ENCODE peak calls at places on chromosomes 7 and 10, in nine cellular contexts. R, M, H, W, S, J, Q, U and N are unnamed samples.

GRCh38 chr7:150919160-150919559 is 59.0 kb downstream of the KCNH2 start:
- DNase-seq in R (no peak), M (no peak), H (no peak), W (no peak), S (no peak), J (no peak), Q (no peak), U (no peak), N (no peak)

GRCh38 chr7:33719059-33719581 is 186.2 kb upstream of the BMPER start:
- DNase-seq in R (no peak), M (peak; percentile 73), H (no peak), W (no peak), S (peak; percentile 72), J (no peak), Q (peak; percentile 86), U (no peak), N (no peak)

GRCh38 chr7:151327659-151328058 is 14.0 kb upstream of the NUB1 start:
- DNase-seq in R (no peak), M (peak; percentile 25), H (no peak), W (no peak), S (peak; percentile 83), J (no peak), Q (no peak), U (no peak), N (no peak)

GRCh38 chr7:22457471-22457870 is 42.5 kb downstream of the STEAP1B start:
- DNase-seq in R (no peak), M (no peak), H (no peak), W (no peak), S (no peak), J (no peak), Q (no peak), U (no peak), N (no peak)

GRCh38 chr7:143408686-143409551 is at the start of gene EPHA1:
- DNase-seq in R (peak; percentile 81), M (no peak), H (no peak), W (peak; percentile 56), S (no peak), J (peak; percentile 95), Q (no peak), U (no peak), N (peak; percentile 82)

GRCh38 chr10:93566435-93567276 is at the start of gene FFAR4:
- DNase-seq in R (peak; percentile 75), M (no peak), H (peak; percentile 13), W (peak; percentile 75), S (no peak), J (peak; percentile 81), Q (no peak), U (peak; percentile 15), N (peak; percentile 62)

GRCh38 chr10:46546591-46547330 is 9.7 kb downstream of the GPRIN2 start:
- DNase-seq in R (peak; percentile 19), M (no peak), H (no peak), W (peak; percentile 27), S (no peak), J (no peak), Q (no peak), U (no peak), N (peak; percentile 12)

GRCh38 chr7:24827589-24827988 is 70.3 kb upstream of the GSDME start:
- DNase-seq in R (no peak), M (peak; percentile 24), H (no peak), W (no peak), S (peak; percentile 75), J (no peak), Q (peak; percentile 44), U (no peak), N (no peak)

GRCh38 chr10:104306897-104307296 is 31.4 kb downstream of the ITPRIP start:
- DNase-seq in R (no peak), M (no peak), H (no peak), W (no peak), S (peak; percentile 28), J (no peak), Q (no peak), U (peak; percentile 45), N (no peak)

GRCh38 chr7:126750207-126750911 is 502.4 kb downstream of the GRM8 start:
- DNase-seq in R (no peak), M (no peak), H (no peak), W (no peak), S (no peak), J (no peak), Q (no peak), U (no peak), N (no peak)

GRCh38 chr10:974038-974784 is 14.0 kb upstream of the GTPBP4 start:
- DNase-seq in R (no peak), M (no peak), H (no peak), W (no peak), S (peak; percentile 17), J (no peak), Q (peak; percentile 27), U (no peak), N (no peak)

GRCh38 chr10:13829790-13830189 is 243.0 kb downstream of the PRPF18 start:
- DNase-seq in R (no peak), M (no peak), H (no peak), W (no peak), S (no peak), J (no peak), Q (no peak), U (no peak), N (no peak)